ENCODE peak calls at places on chromosomes 12 and 14, in seven cellular contexts. J, V, C, R, X, N and I are unnamed samples.

GRCh38 chr12:71000748-71001147 is 80.2 kb upstream of the PTPRR start:
- DNase-seq in J (no peak), V (no peak), C (no peak), R (no peak), X (no peak), N (no peak), I (no peak)

GRCh38 chr12:3326156-3326849 is 164.7 kb upstream of the PRMT8 start:
- DNase-seq in J (no peak), V (no peak), C (no peak), R (no peak), X (no peak), N (no peak), I (no peak)

GRCh38 chr12:94793191-94793595 is 142.8 kb upstream of the TMCC3 start:
- DNase-seq in J (no peak), V (no peak), C (no peak), R (peak; percentile 20), X (no peak), N (no peak), I (no peak)

GRCh38 chr14:102513899-102514772 is 4.6 kb upstream of the ANKRD9 start:
- DNase-seq in J (no peak), V (no peak), C (no peak), R (no peak), X (no peak), N (no peak), I (no peak)

GRCh38 chr14:70655110-70655826 is 13.6 kb downstream of the TTC9 start:
- DNase-seq in J (no peak), V (no peak), C (no peak), R (no peak), X (peak; percentile 80), N (no peak), I (peak; percentile 31)

GRCh38 chr12:15982471-15982870 is 71.3 kb downstream of the DERA start:
- DNase-seq in J (peak; percentile 68), V (peak; percentile 15), C (no peak), R (peak; percentile 76), X (no peak), N (no peak), I (no peak)

GRCh38 chr12:102948941-102949352 is 8.5 kb upstream of the ASCL1 start:
- DNase-seq in J (peak; percentile 40), V (peak; percentile 47), C (no peak), R (peak; percentile 60), X (peak; percentile 72), N (no peak), I (peak; percentile 70)

GRCh38 chr12:88419794-88420193 is 160.5 kb downstream of the KITLG start:
- DNase-seq in J (peak; percentile 64), V (no peak), C (no peak), R (peak; percentile 65), X (no peak), N (no peak), I (no peak)

GRCh38 chr12:12813120-12814101 is at the start of gene DDX47:
- DNase-seq in J (peak; percentile 85), V (peak; percentile 87), C (peak; percentile 97), R (peak; percentile 93), X (peak; percentile 97), N (peak; percentile 96), I (peak; percentile 98)
- TF ChIP-seq CTCF in J (peak; percentile 82), V (peak; percentile 81), C (peak; percentile 97), R (peak; percentile 95), X (peak; percentile 92), N (peak; percentile 96), I (peak; percentile 92)

DNA sequence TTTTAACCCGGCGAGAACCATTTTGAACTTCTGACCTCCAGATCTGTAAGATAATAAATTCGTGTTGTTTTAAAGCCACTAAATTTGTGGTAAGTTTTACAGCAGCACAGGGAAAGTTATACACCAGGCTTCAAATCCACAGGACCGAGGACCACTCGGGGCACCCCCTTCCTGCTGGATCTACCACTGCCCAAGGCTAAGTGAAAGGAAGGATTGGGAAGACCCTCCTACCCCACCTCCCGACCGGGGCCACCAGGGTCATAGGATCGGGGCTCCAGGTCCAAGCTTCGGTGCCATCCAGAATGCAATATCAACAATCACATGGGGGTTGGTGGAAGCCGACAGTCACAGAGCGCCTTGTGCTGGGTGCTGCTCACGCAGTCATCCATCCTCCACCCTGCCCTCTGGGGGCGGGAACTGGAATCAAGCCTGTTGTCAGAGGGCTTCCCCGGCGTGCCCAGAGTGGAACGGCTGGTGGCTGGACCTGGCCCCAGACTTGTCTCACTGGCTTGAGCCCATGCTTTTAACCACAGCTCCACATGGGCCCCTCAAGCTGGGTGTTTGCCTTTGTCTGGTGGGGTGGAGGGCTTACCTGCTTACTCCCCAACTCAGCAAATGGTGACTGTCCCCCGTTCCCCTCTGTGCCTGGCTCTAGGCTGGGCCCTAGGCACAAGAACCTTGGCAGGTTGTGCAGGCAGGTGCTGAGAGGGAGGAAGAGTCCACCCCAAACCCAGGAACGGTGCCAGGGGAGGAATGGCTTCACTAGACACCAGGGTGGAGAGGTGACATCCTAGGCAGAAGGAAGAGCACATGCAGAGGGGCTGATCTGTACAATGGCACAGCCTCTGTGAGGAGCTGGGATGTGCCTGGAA is 180.3 kb upstream of the RTL1 start:
- DNase-seq in J (no peak), V (no peak), C (peak; percentile 54), R (no peak), X (no peak), N (peak; percentile 27), I (no peak)
- TF ChIP-seq CTCF in J (peak; percentile 13), V (no peak), C (no peak), R (peak; percentile 22), X (no peak), N (no peak), I (no peak)

DNA sequence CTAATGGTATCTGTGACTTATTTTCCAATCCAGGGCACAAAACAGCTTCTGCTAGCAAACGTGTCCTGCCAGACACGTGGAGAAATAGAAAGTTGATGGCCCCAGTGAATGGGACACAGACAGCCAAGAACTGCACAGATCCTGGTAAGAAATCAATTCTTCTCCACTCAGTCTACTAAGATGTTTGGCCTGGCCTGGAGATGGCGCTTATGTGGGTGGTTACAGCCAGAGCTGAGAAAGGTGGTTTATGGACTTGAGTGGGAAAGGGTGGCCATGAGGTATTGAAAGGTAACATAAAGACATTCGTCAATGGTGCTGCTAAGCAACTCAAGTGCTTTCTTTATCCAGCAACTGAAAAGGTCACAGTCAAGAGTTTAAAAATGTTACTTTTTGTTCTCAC is 2.9 kb downstream of the SLC24A4 start:
- DNase-seq in J (no peak), V (no peak), C (no peak), R (no peak), X (peak; percentile 8), N (no peak), I (peak; percentile 6)
- TF ChIP-seq CTCF in J (no peak), V (peak; percentile 11), C (no peak), R (no peak), X (no peak), N (no peak), I (no peak)

GRCh38 chr12:124777399-124778372 is 86.0 kb downstream of the SCARB1 start:
- DNase-seq in J (peak; percentile 62), V (no peak), C (no peak), R (peak; percentile 72), X (no peak), N (no peak), I (no peak)

GRCh38 chr12:124778411-124778810 is 85.3 kb downstream of the SCARB1 start:
- DNase-seq in J (no peak), V (no peak), C (no peak), R (no peak), X (no peak), N (no peak), I (no peak)

GRCh38 chr12:124774054-124774461 is 89.6 kb downstream of the SCARB1 start:
- DNase-seq in J (peak; percentile 77), V (no peak), C (no peak), R (peak; percentile 48), X (peak; percentile 31), N (peak; percentile 46), I (no peak)

GRCh38 chr12:124774462-124775167 is 89.0 kb downstream of the SCARB1 start:
- DNase-seq in J (peak; percentile 100), V (no peak), C (no peak), R (peak; percentile 97), X (peak; percentile 45), N (no peak), I (no peak)

GRCh38 chr12:124776126-124776513 is 87.5 kb downstream of the SCARB1 start:
- DNase-seq in J (no peak), V (no peak), C (no peak), R (no peak), X (no peak), N (no peak), I (no peak)
- TF ChIP-seq CTCF in J (no peak), V (no peak), C (no peak), R (no peak), X (no peak), N (no peak), I (no peak)

GRCh38 chr14:52071675-52072074 is 2.8 kb upstream of the NID2 start:
- DNase-seq in J (peak; percentile 61), V (no peak), C (no peak), R (peak; percentile 72), X (no peak), N (no peak), I (no peak)

GRCh38 chr14:52069617-52070431 is 965 bp upstream of the NID2 start:
- DNase-seq in J (peak; percentile 58), V (no peak), C (no peak), R (peak; percentile 74), X (peak; percentile 27), N (no peak), I (no peak)

GRCh38 chr14:52072266-52072780 is 3.5 kb upstream of the NID2 start:
- DNase-seq in J (no peak), V (no peak), C (no peak), R (no peak), X (no peak), N (no peak), I (no peak)

GRCh38 chr14:52067873-52068740 is 752 bp downstream of the NID2 start:
- DNase-seq in J (peak; percentile 39), V (peak; percentile 13), C (peak; percentile 67), R (peak; percentile 60), X (peak; percentile 19), N (no peak), I (peak; percentile 14)

DNA sequence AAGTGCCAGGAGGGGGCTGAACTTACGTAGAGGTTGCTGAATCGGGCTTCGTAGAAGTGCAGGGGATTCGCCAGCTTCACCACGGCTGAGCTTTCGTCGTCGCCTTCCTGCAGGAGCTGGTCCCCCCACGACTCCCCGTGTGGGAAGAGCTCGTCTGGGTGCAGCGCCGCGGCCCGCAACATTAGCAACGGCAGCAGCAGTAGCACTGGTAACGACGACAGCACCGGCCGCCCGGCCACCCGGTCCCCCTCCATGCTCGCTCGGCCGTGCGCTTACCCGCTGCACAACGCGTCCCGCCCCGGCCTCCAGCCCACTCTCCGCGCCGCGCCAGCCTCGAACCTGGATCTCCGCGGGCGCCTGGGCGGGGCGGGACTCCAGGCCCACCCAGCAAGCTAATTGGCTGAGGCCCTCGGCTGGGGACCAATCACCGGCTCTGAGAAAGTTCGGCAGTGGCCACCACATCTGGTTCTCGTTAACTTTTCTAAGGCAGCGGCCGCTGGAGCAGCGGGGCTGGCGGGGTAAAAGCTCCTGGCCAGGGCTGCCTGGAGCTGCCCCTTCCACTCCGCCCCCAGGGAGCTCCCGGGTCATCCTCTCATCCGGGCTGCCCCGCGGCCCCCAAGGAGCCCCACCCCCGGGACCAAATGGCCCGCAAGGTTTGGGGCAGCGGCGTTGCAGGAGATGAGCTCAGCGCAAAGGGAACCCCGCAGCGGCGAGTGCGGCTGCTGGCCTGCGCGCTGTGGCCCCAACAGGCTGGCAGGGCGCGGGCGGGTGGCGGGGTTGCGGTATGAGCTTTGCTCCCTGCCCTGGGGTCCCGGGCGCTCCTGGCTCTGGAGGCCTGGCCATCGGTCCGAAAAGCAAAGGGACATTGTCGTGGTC is at the start of gene NID2:
- DNase-seq in J (peak; percentile 95), V (peak; percentile 79), C (peak; percentile 71), R (peak; percentile 98), X (peak; percentile 28), N (peak; percentile 64), I (peak; percentile 19)
- TF ChIP-seq CTCF in J (no peak), V (no peak), C (no peak), R (no peak), X (no peak), N (no peak), I (no peak)